ENCODE peak calls at places on chromosomes 3 and 15, in seven cellular contexts. S is GM10248; Q is stimulated activated CD4-positive, alpha-beta T cell treated with anti-CD3 and anti-CD28 coated beads, Interleukin-2, amount 100 ng/mL, for 48 hours; H is T1000; Z is AG20443; D is Calu3; W is cardiac fibroblast. T is an unnamed sample.

GRCh38 chr15:70788114-70789049 is 25.0 kb upstream of the UACA start:
- DNase-seq in S (no peak), Q (no peak), H (no peak), Z (no peak), D (no peak), W (peak), T (peak)

GRCh38 chr15:101063212-101063611 is 144.1 kb downstream of the LRRK1 start:
- DNase-seq in S (no peak), Q (no peak), H (no peak), Z (no peak), D (no peak), W (no peak), T (no peak)

GRCh38 chr15:101346928-101347327 is 51.9 kb upstream of the SNRPA1 start:
- DNase-seq in S (no peak), Q (no peak), H (no peak), Z (no peak), D (no peak), W (peak), T (no peak)

GRCh38 chr3:41265011-41265545 is 65.8 kb downstream of the CTNNB1 start:
- DNase-seq in S (no peak), Q (no peak), H (no peak), Z (peak), D (peak), W (no peak), T (no peak)

GRCh38 chr15:80660114-80660513 is 35.0 kb upstream of the ABHD17C start:
- DNase-seq in S (no peak), Q (no peak), H (no peak), Z (peak), D (peak), W (peak), T (peak)

GRCh38 chr3:119294889-119295769 is 946 bp downstream of the ARHGAP31 start:
- DNase-seq in S (peak), Q (peak), H (no peak), Z (peak), D (no peak), W (peak), T (no peak)

GRCh38 chr15:66862111-66862815 is 160.2 kb downstream of the SMAD6 start:
- DNase-seq in S (no peak), Q (no peak), H (no peak), Z (peak), D (no peak), W (no peak), T (no peak)

GRCh38 chr3:149527531-149528343 is 53.2 kb downstream of the TM4SF4 start:
- DNase-seq in S (no peak), Q (no peak), H (no peak), Z (no peak), D (no peak), W (peak), T (no peak)

GRCh38 chr15:97961067-97961954 is 808 bp downstream of the ARRDC4 start:
- DNase-seq in S (no peak), Q (no peak), H (peak), Z (peak), D (peak), W (peak), T (no peak)

GRCh38 chr3:37190667-37191066 is 16.3 kb upstream of the LRRFIP2 start:
- DNase-seq in S (no peak), Q (no peak), H (no peak), Z (no peak), D (no peak), W (no peak), T (no peak)

GRCh38 chr3:43236008-43236407 is 50.3 kb upstream of the SNRK start:
- DNase-seq in S (no peak), Q (no peak), H (no peak), Z (no peak), D (no peak), W (no peak), T (no peak)

GRCh38 chr3:73055583-73056364 is 5.7 kb upstream of the EBLN2 start:
- DNase-seq in S (no peak), Q (no peak), H (no peak), Z (no peak), D (peak), W (no peak), T (no peak)

GRCh38 chr3:143970773-143971366 is 753 bp upstream of the DIPK2A start:
- DNase-seq in S (peak), Q (peak), H (no peak), Z (peak), D (peak), W (no peak), T (no peak)

GRCh38 chr15:87348746-87349145 is 907.8 kb downstream of the NTRK3 start:
- DNase-seq in S (no peak), Q (no peak), H (no peak), Z (no peak), D (no peak), W (peak), T (no peak)

GRCh38 chr3:21694506-21694905 is 56.5 kb downstream of the ZNF385D start:
- DNase-seq in S (no peak), Q (no peak), H (no peak), Z (no peak), D (no peak), W (no peak), T (no peak)

GRCh38 chr3:99505646-99506269 is 132.6 kb upstream of the COL8A1 start:
- DNase-seq in S (peak), Q (no peak), H (no peak), Z (peak), D (peak), W (peak), T (peak)

GRCh38 chr15:36954486-36954885 is 145.9 kb downstream of the MEIS2 start:
- DNase-seq in S (no peak), Q (no peak), H (no peak), Z (no peak), D (no peak), W (no peak), T (no peak)

GRCh38 chr15:25172691-25173090 is 217.9 kb downstream of the SNRPN start:
- DNase-seq in S (no peak), Q (no peak), H (no peak), Z (no peak), D (no peak), W (no peak), T (no peak)

GRCh38 chr3:52998781-52999509 is 46.9 kb downstream of the SFMBT1 start:
- DNase-seq in S (no peak), Q (no peak), H (no peak), Z (no peak), D (peak), W (no peak), T (no peak)

GRCh38 chr3:129230311-129231019 is 18.9 kb upstream of the COPG1 start:
- DNase-seq in S (no peak), Q (no peak), H (peak), Z (peak), D (peak), W (peak), T (no peak)

GRCh38 chr3:194996746-194997145 is 274.2 kb downstream of the XXYLT1 start:
- DNase-seq in S (no peak), Q (no peak), H (no peak), Z (no peak), D (no peak), W (no peak), T (no peak)

GRCh38 chr3:81068546-81068945 is 692.9 kb downstream of the GBE1 start:
- DNase-seq in S (no peak), Q (no peak), H (no peak), Z (no peak), D (no peak), W (no peak), T (no peak)

GRCh38 chr3:139629033-139629432 is 48.7 kb downstream of the NMNAT3 start:
- DNase-seq in S (peak), Q (no peak), H (no peak), Z (no peak), D (peak), W (peak), T (no peak)

GRCh38 chr3:108662141-108662738 is 72.7 kb downstream of the DZIP3 start:
- DNase-seq in S (peak), Q (peak), H (no peak), Z (peak), D (peak), W (peak), T (peak)

GRCh38 chr15:80252281-80252619 is 237 bp upstream of the CTXND1 start:
- DNase-seq in S (no peak), Q (no peak), H (no peak), Z (no peak), D (no peak), W (no peak), T (no peak)

GRCh38 chr15:88337993-88338392 is 81.5 kb upstream of the NTRK3 start:
- DNase-seq in S (no peak), Q (no peak), H (no peak), Z (no peak), D (no peak), W (no peak), T (no peak)

GRCh38 chr3:184466413-184466960 is 86.6 kb downstream of the CHRD start:
- DNase-seq in S (no peak), Q (no peak), H (no peak), Z (peak), D (no peak), W (peak), T (no peak)

GRCh38 chr15:28021281-28022039 is 77.7 kb downstream of the OCA2 start:
- DNase-seq in S (no peak), Q (no peak), H (no peak), Z (no peak), D (peak), W (peak), T (no peak)

GRCh38 chr3:11331101-11331500 is 58.9 kb downstream of the ATG7 start:
- DNase-seq in S (no peak), Q (no peak), H (no peak), Z (no peak), D (no peak), W (peak), T (no peak)

GRCh38 chr3:171840831-171841619 is 2.1 kb upstream of the TMEM212 start:
- DNase-seq in S (no peak), Q (no peak), H (no peak), Z (no peak), D (no peak), W (no peak), T (no peak)

GRCh38 chr3:38538773-38539353 is 42.7 kb downstream of the EXOG start:
- DNase-seq in S (no peak), Q (no peak), H (no peak), Z (no peak), D (no peak), W (peak), T (no peak)

GRCh38 chr3:127708837-127709236 is 36.1 kb downstream of the ABTB1 start:
- DNase-seq in S (no peak), Q (no peak), H (no peak), Z (no peak), D (no peak), W (no peak), T (no peak)

GRCh38 chr3:177290633-177291032 is 93.4 kb upstream of the TBL1XR1 start:
- DNase-seq in S (no peak), Q (no peak), H (no peak), Z (no peak), D (no peak), W (no peak), T (no peak)